ENCODE peak calls at places on chromosome 15, in five cellular contexts. X, I, B, D and O are unnamed samples.
A peak's percentile ranks its signal among the peaks of the same experiment; 100 is the strongest.

GRCh38 chr15:25180606-25181289 is 226.0 kb downstream of the SNRPN start:
- DNase-seq in X (peak; percentile 17), I (no peak), B (no peak), D (no peak), O (peak; percentile 5)

GRCh38 chr15:87618203-87618725 is 638.3 kb downstream of the NTRK3 start:
- DNase-seq in X (no peak), I (no peak), B (no peak), D (no peak), O (no peak)

GRCh38 chr15:35874260-35874905 is 328.4 kb upstream of the DPH6 start:
- DNase-seq in X (no peak), I (peak; percentile 75), B (no peak), D (no peak), O (no peak)

GRCh38 chr15:77840962-77841361 is 208.2 kb upstream of the LINGO1 start:
- DNase-seq in X (no peak), I (peak; percentile 38), B (no peak), D (no peak), O (no peak)

GRCh38 chr15:101204744-101205535 is 46.9 kb downstream of the CHSY1 start:
- DNase-seq in X (no peak), I (no peak), B (no peak), D (no peak), O (no peak)

GRCh38 chr15:84842781-84843180 is 25.6 kb downstream of the ALPK3 start:
- DNase-seq in X (no peak), I (no peak), B (no peak), D (no peak), O (no peak)

GRCh38 chr15:101578443-101578894 is 73.7 kb downstream of the TM2D3 start:
- DNase-seq in X (peak; percentile 62), I (peak; percentile 70), B (no peak), D (peak; percentile 24), O (no peak)

GRCh38 chr15:95442107-95442719 is 888.3 kb upstream of the NR2F2 start:
- DNase-seq in X (no peak), I (no peak), B (no peak), D (no peak), O (no peak)

GRCh38 chr15:99703603-99704443 is 29.4 kb downstream of the LYSMD4 start:
- DNase-seq in X (no peak), I (peak; percentile 81), B (no peak), D (peak; percentile 39), O (peak; percentile 45)

GRCh38 chr15:98896802-98897732 is 110.5 kb downstream of the PGPEP1L start:
- DNase-seq in X (no peak), I (peak; percentile 100), B (no peak), D (no peak), O (peak; percentile 49)

GRCh38 chr15:55590788-55591187 is 2.6 kb upstream of the PYGO1 start:
- DNase-seq in X (no peak), I (no peak), B (no peak), D (no peak), O (no peak)

GRCh38 chr15:101322016-101322695 is 27.1 kb upstream of the SNRPA1 start:
- DNase-seq in X (no peak), I (no peak), B (no peak), D (no peak), O (no peak)

GRCh38 chr15:52737720-52738119 is 52.4 kb downstream of the ONECUT1 start:
- DNase-seq in X (no peak), I (no peak), B (no peak), D (no peak), O (no peak)

GRCh38 chr15:62075595-62076279 is 9.0 kb downstream of the C2CD4A start:
- DNase-seq in X (peak; percentile 71), I (no peak), B (no peak), D (no peak), O (no peak)

GRCh38 chr15:67063689-67064606 is 1.5 kb upstream of the SMAD3 start:
- DNase-seq in X (peak; percentile 55), I (peak; percentile 83), B (peak; percentile 77), D (peak; percentile 76), O (peak; percentile 45)

GRCh38 chr15:68402432-68403160 is 29.4 kb downstream of the ITGA11 start:
- DNase-seq in X (peak; percentile 7), I (no peak), B (no peak), D (no peak), O (no peak)

GRCh38 chr15:95557226-95558046 is 773.1 kb upstream of the NR2F2 start:
- DNase-seq in X (no peak), I (peak; percentile 88), B (no peak), D (peak; percentile 54), O (no peak)

GRCh38 chr15:28900892-28901586 is 15.3 kb downstream of the APBA2 start:
- DNase-seq in X (no peak), I (no peak), B (no peak), D (no peak), O (no peak)

GRCh38 chr15:31815411-31816155 is 214.7 kb upstream of the CHRNA7 start:
- DNase-seq in X (no peak), I (no peak), B (no peak), D (no peak), O (peak; percentile 25)

GRCh38 chr15:73341886-73342600 is 26.7 kb downstream of the HCN4 start:
- DNase-seq in X (no peak), I (no peak), B (no peak), D (no peak), O (no peak)

GRCh38 chr15:47820780-47821319 is 103.5 kb downstream of the SEMA6D start:
- DNase-seq in X (no peak), I (no peak), B (no peak), D (no peak), O (no peak)

GRCh38 chr15:80640546-80641121 is 54.5 kb upstream of the ABHD17C start:
- DNase-seq in X (no peak), I (no peak), B (no peak), D (no peak), O (no peak)

GRCh38 chr15:53869044-53869805 is 109.0 kb upstream of the UNC13C start:
- DNase-seq in X (no peak), I (peak; percentile 61), B (no peak), D (peak; percentile 19), O (no peak)

GRCh38 chr15:27429577-27429976 is 458.6 kb downstream of the GABRG3 start:
- DNase-seq in X (no peak), I (no peak), B (no peak), D (no peak), O (no peak)

GRCh38 chr15:31088672-31089360 is 12.7 kb downstream of the TRPM1 start:
- DNase-seq in X (no peak), I (no peak), B (no peak), D (no peak), O (no peak)

GRCh38 chr15:53305101-53305500 is 454.4 kb downstream of the WDR72 start:
- DNase-seq in X (no peak), I (no peak), B (no peak), D (no peak), O (no peak)

GRCh38 chr15:35557544-35557943 is 11.6 kb upstream of the DPH6 start:
- DNase-seq in X (no peak), I (peak; percentile 48), B (no peak), D (peak; percentile 71), O (no peak)

GRCh38 chr15:42679285-42680141 is 57.4 kb downstream of the CDAN1 start:
- DNase-seq in X (no peak), I (peak; percentile 5), B (no peak), D (no peak), O (no peak)

GRCh38 chr15:57923750-57924149 is 141.8 kb downstream of the ALDH1A2 start:
- DNase-seq in X (peak; percentile 31), I (no peak), B (no peak), D (no peak), O (no peak)
- H3K4me1 ChIP-seq in X (peaks cover 24% of the 10 kb centered on the region), I (peaks cover 13% of the 10 kb centered on the region), B (no peaks in the 10 kb centered on the region), D (no peaks in the 10 kb centered on the region), O (peaks cover 12% of the 10 kb centered on the region)

GRCh38 chr15:72077950-72078349 is 40.0 kb downstream of the MYO9A start:
- DNase-seq in X (no peak), I (no peak), B (no peak), D (no peak), O (no peak)

GRCh38 chr15:72082176-72082575 is 35.8 kb downstream of the MYO9A start:
- DNase-seq in X (no peak), I (no peak), B (no peak), D (no peak), O (no peak)

GRCh38 chr15:72074335-72075060 is 43.5 kb downstream of the MYO9A start:
- DNase-seq in X (no peak), I (no peak), B (no peak), D (no peak), O (no peak)

GRCh38 chr15:72078887-72079286 is 39.1 kb downstream of the MYO9A start:
- DNase-seq in X (no peak), I (no peak), B (no peak), D (no peak), O (no peak)
- TF ChIP-seq EP300 in X (no peak), I (no peak), B (no peak), D (no peak), O (no peak)

DNA sequence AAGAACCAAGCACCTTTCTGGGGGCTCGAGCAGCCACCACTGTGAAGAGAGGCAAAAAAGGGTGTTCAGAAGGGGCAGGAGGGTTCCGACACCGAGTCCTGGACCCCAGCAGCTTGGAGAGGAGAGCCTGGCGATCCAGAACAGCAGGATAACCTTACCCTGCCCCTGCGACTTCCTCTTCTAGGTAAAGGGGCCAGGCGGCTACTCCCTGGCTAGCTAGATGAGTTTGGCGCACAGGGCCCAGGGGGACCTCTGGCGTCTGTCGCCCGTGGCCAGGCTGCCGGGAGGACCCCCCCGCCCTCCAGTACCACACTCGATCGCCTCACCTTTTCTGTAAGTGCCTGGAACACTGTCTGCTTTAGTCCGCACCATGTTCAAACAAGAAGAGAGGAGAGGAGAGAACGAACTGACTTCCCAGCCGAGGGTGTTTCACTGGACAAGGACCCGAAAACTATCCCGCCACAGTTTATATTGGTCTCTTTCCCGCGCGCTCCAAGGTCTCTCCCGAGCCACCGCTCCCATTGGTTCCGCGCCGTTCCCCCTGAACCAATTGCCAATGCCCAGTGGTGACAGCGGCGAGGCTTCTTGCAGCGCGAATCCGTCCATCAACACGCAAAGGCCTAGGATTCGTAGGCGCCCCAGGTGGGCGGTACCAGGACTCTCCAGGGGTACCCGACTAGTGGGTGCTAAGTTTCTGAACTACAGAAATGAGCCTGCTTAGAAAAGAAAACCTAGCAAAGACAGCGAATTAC is at the start of gene PCLAF:
- DNase-seq in X (peak; percentile 94), I (peak; percentile 97), B (peak; percentile 82), D (peak; percentile 81), O (peak; percentile 89)
- TF ChIP-seq POLR2A in X (no peak), I (peak; percentile 57), B (peak; percentile 97), D (peak; percentile 97), O (no peak)

GRCh38 chr15:74784854-74785715 is 3.2 kb downstream of the CSK start:
- DNase-seq in X (no peak), I (no peak), B (no peak), D (no peak), O (no peak)

GRCh38 chr15:74782596-74783071 is 754 bp downstream of the CSK start:
- DNase-seq in X (no peak), I (no peak), B (no peak), D (no peak), O (peak; percentile 55)

GRCh38 chr15:74784426-74784825 is 2.5 kb downstream of the CSK start:
- DNase-seq in X (no peak), I (no peak), B (no peak), D (no peak), O (no peak)

GRCh38 chr15:74783072-74783807 is 1.4 kb downstream of the CSK start:
- DNase-seq in X (no peak), I (no peak), B (no peak), D (peak; percentile 52), O (no peak)

DNA sequence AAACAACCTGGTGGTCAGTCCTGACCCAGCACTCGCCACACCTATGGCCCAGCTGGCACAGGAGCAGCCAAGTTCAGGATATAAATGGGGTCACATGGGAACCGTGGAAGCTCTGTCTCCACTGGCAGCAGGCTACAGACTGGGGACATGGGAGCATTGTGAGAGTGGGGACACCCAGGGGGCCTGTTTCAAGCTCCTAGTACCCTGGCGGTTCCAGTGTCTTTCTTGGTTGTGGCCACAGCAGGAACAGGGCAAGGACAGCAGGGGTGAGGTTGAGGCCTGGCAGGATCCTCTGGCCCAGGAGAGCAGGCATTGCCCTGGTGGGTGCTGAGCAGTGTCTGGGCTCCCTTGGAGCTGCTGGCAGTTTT is 1.9 kb downstream of the CSK start:
- DNase-seq in X (no peak), I (no peak), B (no peak), D (no peak), O (no peak)
- H3K4me1 ChIP-seq in X (peaks cover 85% of the 10 kb centered on the region), I (peaks cover 22% of the 10 kb centered on the region), B (peaks cover 4% of the 10 kb centered on the region), D (peaks cover 62% of the 10 kb centered on the region), O (peaks cover 16% of the 10 kb centered on the region)